ENCODE peak calls at places on chromosomes 4 and X, in ten cellular contexts. X is A549, I is stomach, C is suprapubic skin, W is GM12878, L is ovary, O is tibial nerve, P is upper lobe of left lung, E is transverse colon, K is H1. R is an unnamed sample.

GRCh38 chrX:41603591-41603990 is 85.2 kb upstream of the GPR34 start:
- DNase-seq in X (no peak), I (no peak), C (no peak), W (no peak), L (no peak), O (no peak), P (no peak), E (no peak), K (no peak), R (no peak)

GRCh38 chr4:77600521-77601451 is 4.8 kb upstream of the CXCL13 start:
- DNase-seq in X (peak; percentile 34), I (peak; percentile 45), C (no peak), W (no peak), L (no peak), O (no peak), P (no peak), E (peak; percentile 18), K (no peak), R (no peak)

GRCh38 chrX:16573781-16574180 is 76.2 kb upstream of the S100G start:
- DNase-seq in X (no peak), I (no peak), C (no peak), W (no peak), L (no peak), O (no peak), P (no peak), E (no peak), K (no peak), R (no peak)

GRCh38 chrX:5979338-5979737 is 249.3 kb downstream of the NLGN4X start:
- DNase-seq in X (no peak), I (no peak), C (no peak), W (no peak), L (no peak), O (no peak), P (no peak), E (no peak), K (no peak), R (no peak)

GRCh38 chr4:20412072-20412471 is 160.4 kb downstream of the SLIT2 start:
- DNase-seq in X (no peak), I (no peak), C (no peak), W (no peak), L (no peak), O (no peak), P (no peak), E (no peak), K (no peak), R (no peak)

GRCh38 chrX:2609431-2610238 is 81.5 kb upstream of the CD99 start:
- DNase-seq in X (no peak), I (no peak), C (no peak), W (no peak), L (no peak), O (no peak), P (no peak), E (no peak), K (no peak), R (no peak)

GRCh38 chr4:23934915-23935314 is 45.1 kb upstream of the PPARGC1A start:
- DNase-seq in X (no peak), I (peak; percentile 75), C (peak; percentile 87), W (no peak), L (peak; percentile 18), O (peak; percentile 68), P (no peak), E (peak; percentile 35), K (no peak), R (no peak)

GRCh38 chr4:80646061-80646460 is 310.5 kb downstream of the CFAP299 start:
- DNase-seq in X (no peak), I (no peak), C (no peak), W (no peak), L (no peak), O (no peak), P (no peak), E (no peak), K (no peak), R (no peak)

GRCh38 chr4:138512766-138513165 is 270.6 kb upstream of the SLC7A11 start:
- DNase-seq in X (no peak), I (no peak), C (no peak), W (no peak), L (no peak), O (no peak), P (no peak), E (no peak), K (no peak), R (no peak)

GRCh38 chrX:151973851-151974335 is 583 bp downstream of the GABRE start:
- DNase-seq in X (no peak), I (no peak), C (no peak), W (no peak), L (no peak), O (no peak), P (no peak), E (peak; percentile 21), K (no peak), R (no peak)

DNA sequence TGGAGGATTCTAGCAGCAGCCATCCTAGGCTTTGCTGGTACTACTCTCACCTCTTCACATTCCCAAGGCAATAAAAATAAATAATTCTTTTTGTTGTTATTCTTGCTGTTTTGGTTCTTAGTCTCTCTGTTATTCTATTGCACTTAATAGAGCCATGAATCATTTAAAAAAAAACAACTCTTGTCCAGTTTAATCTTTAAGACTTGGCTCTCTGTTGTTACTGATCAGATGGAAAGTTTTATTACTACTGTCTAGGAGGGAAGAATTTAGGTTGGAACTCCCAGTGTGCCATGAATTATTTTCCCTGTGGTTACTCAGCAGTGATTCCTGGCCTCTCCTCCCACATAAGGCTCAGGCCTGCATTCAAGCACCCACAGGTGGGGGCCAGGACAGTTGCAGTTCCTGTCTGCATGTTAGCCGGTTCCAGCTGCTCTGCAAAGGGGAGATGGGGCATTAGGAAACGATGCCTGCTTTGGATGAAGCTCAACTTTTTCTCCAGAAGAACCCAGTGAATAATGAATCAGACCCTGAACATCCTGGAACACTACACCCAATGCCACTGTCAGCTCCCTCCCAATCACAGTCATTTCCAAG is 29.8 kb upstream of the ESX1 start:
- DNase-seq in X (no peak), I (no peak), C (no peak), W (no peak), L (no peak), O (no peak), P (no peak), E (no peak), K (no peak), R (no peak)
- TF ChIP-seq EP300 in X (no peak), I (no peak), C (no peak), W (no peak), L (no peak), O (no peak), P (no peak), E (no peak), K (no peak), R (no peak)

GRCh38 chr4:176638992-176639391 is 153.7 kb downstream of the VEGFC start:
- DNase-seq in X (peak; percentile 75), I (no peak), C (no peak), W (no peak), L (no peak), O (no peak), P (no peak), E (no peak), K (no peak), R (no peak)

GRCh38 chr4:176631611-176632010 is 161.1 kb downstream of the VEGFC start:
- DNase-seq in X (no peak), I (no peak), C (no peak), W (no peak), L (no peak), O (no peak), P (no peak), E (no peak), K (no peak), R (no peak)

GRCh38 chr4:176641237-176641636 is 151.5 kb downstream of the VEGFC start:
- DNase-seq in X (no peak), I (no peak), C (no peak), W (no peak), L (no peak), O (no peak), P (no peak), E (no peak), K (no peak), R (no peak)

GRCh38 chr4:176635372-176636261 is 157.1 kb downstream of the VEGFC start:
- DNase-seq in X (peak; percentile 97), I (no peak), C (no peak), W (no peak), L (no peak), O (no peak), P (no peak), E (no peak), K (no peak), R (no peak)
- TF ChIP-seq CTCF in X (no peak), I (no peak), C (no peak), W (no peak), L (no peak), O (no peak), P (no peak), E (no peak), K (no peak), R (no peak)

GRCh38 chr4:56692576-56692975 is 11.5 kb upstream of the HOPX start:
- DNase-seq in X (no peak), I (no peak), C (no peak), W (no peak), L (no peak), O (no peak), P (no peak), E (no peak), K (no peak), R (no peak)
- TF ChIP-seq EP300 in X (no peak), I (no peak), C (no peak), W (no peak), L (no peak), O (no peak), P (no peak), E (no peak), K (no peak), R (no peak)

GRCh38 chr4:90798948-90799347 is 671.8 kb downstream of the CCSER1 start:
- DNase-seq in X (no peak), I (no peak), C (no peak), W (no peak), L (no peak), O (no peak), P (peak; percentile 11), E (no peak), K (no peak), R (no peak)

GRCh38 chr4:90799895-90800294 is 672.7 kb downstream of the CCSER1 start:
- DNase-seq in X (no peak), I (no peak), C (no peak), W (no peak), L (no peak), O (no peak), P (no peak), E (no peak), K (no peak), R (no peak)
- TF ChIP-seq CTCF in X (no peak), I (no peak), C (no peak), W (peak; percentile 26), L (no peak), O (no peak), P (no peak), E (no peak), K (no peak), R (no peak)

DNA sequence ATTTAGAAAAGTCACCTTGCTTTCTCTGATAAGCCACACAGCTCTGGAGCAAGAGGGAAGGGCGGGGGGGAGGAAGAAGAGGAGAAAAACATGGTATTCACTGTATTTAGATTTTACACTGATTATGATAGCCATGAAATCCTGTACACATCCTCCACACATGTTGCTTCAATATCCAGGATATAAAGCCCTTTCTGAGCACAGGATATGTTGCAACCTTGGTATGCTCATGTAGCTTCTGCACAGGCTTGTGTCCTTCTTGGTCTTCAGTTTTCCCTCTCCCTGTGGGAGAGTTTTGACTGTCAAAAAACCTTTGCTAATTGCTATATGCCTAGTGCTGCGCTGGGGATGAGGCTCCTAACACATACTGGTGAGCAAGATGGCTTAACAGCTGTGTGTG is 61.9 kb upstream of the DAPP1 start:
- DNase-seq in X (no peak), I (no peak), C (no peak), W (no peak), L (no peak), O (no peak), P (no peak), E (no peak), K (no peak), R (no peak)
- TF ChIP-seq EP300 in X (no peak), I (no peak), C (no peak), W (no peak), L (no peak), O (no peak), P (no peak), E (no peak), K (no peak), R (no peak)